ENCODE peak calls at places on chromosomes 4 and X, in five cellular contexts. T, K, O, S and I are unnamed samples. For H3K4me1, the result is how much of the 10 kb centered on the place peaks cover.

GRCh38 chr4:178976861-178977260 is 1534.6 kb upstream of the AGA start:
- DNase-seq in T (no peak), K (no peak), O (no peak), S (no peak), I (no peak)

GRCh38 chr4:54525602-54526001 is 132.2 kb upstream of the KIT start:
- DNase-seq in T (no peak), K (peak), O (no peak), S (peak), I (no peak)

GRCh38 chrX:153582896-153583295 is 16.0 kb downstream of the CCNQ start:
- DNase-seq in T (no peak), K (no peak), O (peak), S (peak), I (no peak)

GRCh38 chr4:57303012-57303751 is 193.0 kb upstream of the IGFBP7 start:
- DNase-seq in T (no peak), K (no peak), O (no peak), S (no peak), I (no peak)

GRCh38 chrX:45806410-45807121 is 605.9 kb upstream of the DIPK2B start:
- DNase-seq in T (no peak), K (peak), O (no peak), S (peak), I (peak)

GRCh38 chrX:130080791-130081367 is 29.4 kb downstream of the ELF4 start:
- DNase-seq in T (no peak), K (peak), O (peak), S (no peak), I (no peak)

GRCh38 chrX:48794993-48795501 is 6.8 kb upstream of the HDAC6 start:
- DNase-seq in T (no peak), K (peak), O (no peak), S (peak), I (peak)

GRCh38 chr4:185903205-185903604 is 91.2 kb upstream of the SORBS2 start:
- DNase-seq in T (no peak), K (peak), O (no peak), S (no peak), I (no peak)

GRCh38 chr4:80471701-80472100 is 136.2 kb downstream of the CFAP299 start:
- DNase-seq in T (no peak), K (no peak), O (no peak), S (peak), I (no peak)

GRCh38 chrX:153944140-153944799 is at the start of gene RENBP:
- DNase-seq in T (no peak), K (no peak), O (peak), S (no peak), I (no peak)

GRCh38 chr4:186708554-186708953 is 15.1 kb downstream of the FAT1 start:
- DNase-seq in T (no peak), K (no peak), O (no peak), S (no peak), I (no peak)

GRCh38 chrX:150361070-150361776 is 1.9 kb upstream of the MAMLD1 start:
- DNase-seq in T (peak), K (no peak), O (no peak), S (peak), I (no peak)

GRCh38 chrX:154800508-154801207 is 4.6 kb downstream of the MPP1 start:
- DNase-seq in T (no peak), K (no peak), O (no peak), S (no peak), I (no peak)

GRCh38 chrX:83509246-83509801 is 1.2 kb downstream of the POU3F4 start:
- DNase-seq in T (no peak), K (peak), O (no peak), S (no peak), I (no peak)

GRCh38 chrX:68503830-68504229 is 5.0 kb downstream of the YIPF6 start:
- DNase-seq in T (no peak), K (no peak), O (no peak), S (peak), I (no peak)

GRCh38 chrX:71636438-71637252 is 18.3 kb upstream of the CXCR3 start:
- DNase-seq in T (no peak), K (no peak), O (no peak), S (no peak), I (no peak)

GRCh38 chr4:4386736-4387392 is at the start of gene NSG1:
- DNase-seq in T (peak), K (peak), O (peak), S (peak), I (no peak)

GRCh38 chr4:163137581-163137980 is 29.1 kb downstream of the NAF1 start:
- DNase-seq in T (no peak), K (no peak), O (no peak), S (no peak), I (no peak)

GRCh38 chrX:44828008-44828605 is 15.7 kb upstream of the DUSP21 start:
- DNase-seq in T (no peak), K (peak), O (peak), S (peak), I (no peak)

GRCh38 chr4:20354120-20354519 is 102.4 kb downstream of the SLIT2 start:
- DNase-seq in T (no peak), K (no peak), O (no peak), S (no peak), I (no peak)

GRCh38 chrX:50067435-50068292 is 133.1 kb downstream of the AKAP4 start:
- DNase-seq in T (peak), K (no peak), O (peak), S (peak), I (peak)

GRCh38 chr4:123892997-123893745 is 496.6 kb downstream of the SPRY1 start:
- DNase-seq in T (no peak), K (no peak), O (no peak), S (peak), I (no peak)

GRCh38 chr4:172596206-172596605 is 572.4 kb upstream of the GALNT7 start:
- DNase-seq in T (no peak), K (no peak), O (no peak), S (no peak), I (peak)

GRCh38 chrX:107542500-107542899 is 85.8 kb upstream of the PRPS1 start:
- DNase-seq in T (no peak), K (peak), O (peak), S (peak), I (no peak)

GRCh38 chr4:46844325-46844917 is 64.6 kb downstream of the COX7B2 start:
- DNase-seq in T (no peak), K (peak), O (peak), S (peak), I (peak)

GRCh38 chr4:23736466-23736865 is 153.4 kb downstream of the PPARGC1A start:
- DNase-seq in T (no peak), K (no peak), O (no peak), S (no peak), I (no peak)

GRCh38 chr4:23746672-23747071 is 143.2 kb downstream of the PPARGC1A start:
- DNase-seq in T (no peak), K (no peak), O (no peak), S (no peak), I (no peak)

GRCh38 chr4:23745377-23745776 is 144.5 kb downstream of the PPARGC1A start:
- DNase-seq in T (no peak), K (no peak), O (no peak), S (no peak), I (no peak)

GRCh38 chr4:23737571-23737970 is 152.3 kb downstream of the PPARGC1A start:
- DNase-seq in T (no peak), K (no peak), O (no peak), S (no peak), I (no peak)

GRCh38 chr4:23741586-23742240 is 148.1 kb downstream of the PPARGC1A start:
- DNase-seq in T (no peak), K (no peak), O (no peak), S (no peak), I (no peak)
- H3K4me1 ChIP-seq in T (under half), K (under half), O (under half), S (under half), I (under half)

GRCh38 chrX:145178268-145178667 is 69.0 kb upstream of the SPANXN1 start:
- DNase-seq in T (no peak), K (no peak), O (no peak), S (no peak), I (no peak)
- TF ChIP-seq CTCF in T (no peak), K (peak), O (no peak), S (no peak), I (no peak)

GRCh38 chrX:25555521-25555920 is 539.8 kb upstream of the ARX start:
- DNase-seq in T (no peak), K (no peak), O (no peak), S (no peak), I (no peak)
- H3K4me1 ChIP-seq in T (under half), K (under half), O (under half), S (under half), I (under half)

DNA sequence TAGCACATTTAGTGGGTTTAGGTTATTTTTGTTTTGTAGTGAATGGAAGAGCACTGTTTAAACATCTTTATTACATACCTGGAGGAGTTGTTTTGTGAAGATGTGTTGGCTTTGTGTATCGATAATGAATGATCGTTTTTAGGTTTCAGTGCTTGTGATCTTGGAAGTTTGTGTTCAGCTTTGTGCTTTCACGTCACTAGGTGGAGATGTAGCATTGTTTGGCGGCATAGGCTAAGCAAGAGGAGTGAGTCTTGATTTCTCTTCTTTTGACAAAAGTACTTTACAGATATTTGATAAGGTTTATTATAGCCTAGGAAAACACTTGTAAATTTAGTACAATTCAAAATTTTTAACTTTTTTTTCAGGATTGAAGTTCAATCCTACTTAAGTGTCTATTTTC is 50.4 kb downstream of the PDK3 start:
- DNase-seq in T (no peak), K (no peak), O (peak), S (peak), I (peak)
- TF ChIP-seq CTCF in T (no peak), K (no peak), O (peak), S (no peak), I (peak)

GRCh38 chr4:6992728-6993655 is 50.2 kb upstream of the TADA2B start:
- DNase-seq in T (no peak), K (peak), O (peak), S (peak), I (no peak)

GRCh38 chr4:6990661-6991060 is 52.5 kb upstream of the TADA2B start:
- DNase-seq in T (no peak), K (peak), O (no peak), S (no peak), I (no peak)

GRCh38 chr4:6991771-6992557 is 51.2 kb upstream of the TADA2B start:
- DNase-seq in T (no peak), K (peak), O (peak), S (peak), I (no peak)

GRCh38 chr4:6989331-6989923 is 53.7 kb upstream of the TADA2B start:
- DNase-seq in T (no peak), K (peak), O (no peak), S (no peak), I (no peak)

DNA sequence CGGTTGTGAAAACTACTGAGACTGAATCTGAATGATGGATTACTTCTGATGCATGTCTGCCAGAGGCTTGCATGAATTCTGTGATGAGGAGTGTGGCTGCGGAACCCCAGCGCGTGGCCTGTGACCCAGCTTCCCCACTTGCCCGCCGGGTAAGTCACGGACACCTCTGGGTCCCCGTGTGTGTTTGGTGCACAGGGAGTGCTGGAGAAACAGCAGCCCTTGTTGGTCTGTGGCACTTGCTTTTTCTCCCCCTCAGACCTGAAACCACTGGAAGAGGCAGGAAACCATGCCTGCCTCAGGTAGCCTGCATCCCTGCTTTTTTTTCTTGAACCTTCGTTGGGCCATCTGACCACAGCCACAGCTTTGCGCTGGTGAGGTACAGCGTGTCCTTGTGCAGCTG is 51.9 kb upstream of the TADA2B start:
- DNase-seq in T (no peak), K (peak), O (no peak), S (no peak), I (no peak)
- H3K4me1 ChIP-seq in T (under half), K (under half), O (under half), S (under half), I (under half)

GRCh38 chr4:87919951-87920350 is 55.6 kb upstream of the SPP1 start:
- DNase-seq in T (no peak), K (no peak), O (no peak), S (no peak), I (no peak)

GRCh38 chr4:87918314-87919058 is 57.0 kb upstream of the SPP1 start:
- DNase-seq in T (no peak), K (no peak), O (no peak), S (no peak), I (no peak)

GRCh38 chr4:87915621-87916020 is 59.9 kb upstream of the SPP1 start:
- DNase-seq in T (no peak), K (no peak), O (no peak), S (no peak), I (no peak)

GRCh38 chr4:87913871-87914270 is 61.6 kb upstream of the SPP1 start:
- DNase-seq in T (no peak), K (no peak), O (no peak), S (no peak), I (no peak)

GRCh38 chr4:87916636-87917035 is 58.9 kb upstream of the SPP1 start:
- DNase-seq in T (no peak), K (no peak), O (no peak), S (no peak), I (no peak)
- TF ChIP-seq CTCF in T (no peak), K (no peak), O (no peak), S (no peak), I (no peak)

DNA sequence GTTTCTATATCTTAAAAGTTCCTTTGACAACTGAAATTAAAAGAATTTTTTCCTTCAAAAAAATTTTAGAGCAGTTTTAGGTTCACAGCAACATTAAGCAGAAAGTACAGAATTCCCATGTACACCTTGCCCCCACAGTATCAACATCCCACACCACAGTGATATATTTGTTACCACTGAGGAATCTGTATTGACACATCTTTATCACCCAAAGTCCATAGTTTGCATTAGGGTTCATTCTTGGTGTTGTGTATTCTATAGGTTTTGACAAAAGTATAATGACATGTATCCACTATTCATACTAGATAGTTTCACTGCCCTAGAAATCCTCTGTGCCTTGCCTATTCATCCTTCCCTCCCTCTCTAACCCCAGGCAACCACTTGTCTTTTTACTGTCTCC is 43.7 kb downstream of the FNIP2 start:
- DNase-seq in T (no peak), K (no peak), O (no peak), S (no peak), I (no peak)
- H3K4me1 ChIP-seq in T (under half), K (under half), O (under half), S (under half), I (under half)